ENCODE peak calls at places on chromosomes 5 and 9, in six cellular contexts. M is activated CD4-positive, CD25-positive, alpha-beta regulatory T cell treated with anti-CD3 and anti-CD28 coated beads, Interleukin-2, amount 50 U/mL, for 72 hours; I is mesendoderm; B is cardiac muscle cell; R is breast epithelium; A is putamen. O is an unnamed sample.

GRCh38 chr5:115895821-115896220 is 54.1 kb downstream of the AP3S1 start:
- DNase-seq in M (no peak), I (no peak), B (no peak), R (no peak), A (no peak), O (no peak)

GRCh38 chr5:133635051-133635450 is 22.7 kb upstream of the FSTL4 start:
- DNase-seq in M (no peak), I (peak), B (peak), R (no peak), A (no peak), O (no peak)

GRCh38 chr5:28014779-28015178 is 976.4 kb upstream of the CDH9 start:
- DNase-seq in M (no peak), I (peak), B (peak), R (no peak), A (no peak), O (no peak)

GRCh38 chr9:89436963-89437625 is 60.8 kb downstream of the SEMA4D start:
- DNase-seq in M (no peak), I (no peak), B (no peak), R (peak), A (no peak), O (no peak)

GRCh38 chr9:85420750-85421149 is 321.0 kb downstream of the AGTPBP1 start:
- DNase-seq in M (no peak), I (peak), B (peak), R (no peak), A (no peak), O (no peak)

GRCh38 chr9:135591491-135592330 is 30.2 kb downstream of the PAEP start:
- DNase-seq in M (peak), I (no peak), B (no peak), R (no peak), A (no peak), O (no peak)

GRCh38 chr9:134855231-134855899 is 25.2 kb upstream of the FCN2 start:
- DNase-seq in M (no peak), I (no peak), B (no peak), R (no peak), A (no peak), O (no peak)

GRCh38 chr5:171851251-171851650 is 65.6 kb downstream of the SMIM23 start:
- DNase-seq in M (no peak), I (no peak), B (no peak), R (no peak), A (no peak), O (no peak)

GRCh38 chr9:89037325-89037724 is 46.1 kb downstream of the S1PR3 start:
- DNase-seq in M (no peak), I (no peak), B (no peak), R (no peak), A (no peak), O (no peak)

GRCh38 chr9:121199921-121200320 is 1.7 kb downstream of the RAB14 start:
- DNase-seq in M (no peak), I (peak), B (peak), R (no peak), A (no peak), O (no peak)

GRCh38 chr5:176180339-176180738 is 57.9 kb upstream of the SIMC1 start:
- DNase-seq in M (no peak), I (no peak), B (no peak), R (no peak), A (no peak), O (no peak)

GRCh38 chr5:10537614-10538013 is 26.3 kb upstream of the ANKRD33B start:
- DNase-seq in M (no peak), I (no peak), B (no peak), R (no peak), A (no peak), O (no peak)

GRCh38 chr5:41445937-41446563 is 64.4 kb downstream of the PLCXD3 start:
- DNase-seq in M (no peak), I (no peak), B (peak), R (no peak), A (no peak), O (no peak)

GRCh38 chr5:144017119-144017518 is 153.3 kb downstream of the YIPF5 start:
- DNase-seq in M (no peak), I (no peak), B (no peak), R (no peak), A (no peak), O (peak)

GRCh38 chr9:127130661-127131538 is 8.5 kb upstream of the ANGPTL2 start:
- DNase-seq in M (no peak), I (peak), B (peak), R (peak), A (peak), O (peak)

GRCh38 chr9:81776390-81776789 is 87.0 kb upstream of the TLE1 start:
- DNase-seq in M (no peak), I (no peak), B (no peak), R (no peak), A (no peak), O (no peak)

GRCh38 chr9:23582836-23583235 is 243.2 kb downstream of the ELAVL2 start:
- DNase-seq in M (no peak), I (no peak), B (no peak), R (no peak), A (no peak), O (no peak)

GRCh38 chr9:134423757-134424156 is 97.5 kb downstream of the RXRA start:
- DNase-seq in M (no peak), I (no peak), B (no peak), R (no peak), A (no peak), O (no peak)

GRCh38 chr9:78575041-78575440 is 278.1 kb downstream of the PSAT1 start:
- DNase-seq in M (no peak), I (peak), B (no peak), R (no peak), A (no peak), O (peak)

GRCh38 chr9:19161257-19162025 is 34.1 kb upstream of the PLIN2 start:
- DNase-seq in M (no peak), I (peak), B (peak), R (peak), A (no peak), O (no peak)

GRCh38 chr5:160289721-160290120 is 22.6 kb downstream of the CCNJL start:
- DNase-seq in M (no peak), I (peak), B (no peak), R (peak), A (no peak), O (no peak)

GRCh38 chr9:105281926-105282325 is 37.5 kb downstream of the SLC44A1 start:
- DNase-seq in M (no peak), I (no peak), B (no peak), R (no peak), A (no peak), O (no peak)

GRCh38 chr5:175850165-175850845 is 21.1 kb upstream of the CPLX2 start:
- DNase-seq in M (no peak), I (no peak), B (no peak), R (no peak), A (no peak), O (no peak)

GRCh38 chr9:82532504-82532903 is 530.4 kb downstream of the RASEF start:
- DNase-seq in M (no peak), I (no peak), B (peak), R (no peak), A (no peak), O (peak)

GRCh38 chr5:54944364-54944763 is 41.0 kb downstream of the ESM1 start:
- DNase-seq in M (no peak), I (no peak), B (peak), R (no peak), A (no peak), O (no peak)

GRCh38 chr9:126150411-126151030 is 176.1 kb upstream of the MVB12B start:
- DNase-seq in M (no peak), I (peak), B (no peak), R (no peak), A (no peak), O (no peak)

GRCh38 chr9:135611142-135611874 is 28.0 kb downstream of the GLT6D1 start:
- DNase-seq in M (no peak), I (no peak), B (no peak), R (peak), A (no peak), O (no peak)

GRCh38 chr5:39231705-39232525 is 12.6 kb upstream of the FYB1 start:
- DNase-seq in M (no peak), I (no peak), B (peak), R (no peak), A (no peak), O (no peak)

GRCh38 chr5:129899454-129899853 is 4.8 kb upstream of the CHSY3 start:
- DNase-seq in M (no peak), I (no peak), B (peak), R (no peak), A (no peak), O (no peak)

GRCh38 chr9:126503333-126504085 is 110.2 kb upstream of the LMX1B start:
- DNase-seq in M (no peak), I (no peak), B (no peak), R (no peak), A (no peak), O (no peak)

GRCh38 chr5:7209583-7210139 is 186.3 kb upstream of the ADCY2 start:
- DNase-seq in M (no peak), I (no peak), B (no peak), R (peak), A (no peak), O (no peak)

GRCh38 chr9:138096192-138096845 is 218.7 kb downstream of the CACNA1B start:
- DNase-seq in M (no peak), I (no peak), B (no peak), R (peak), A (no peak), O (no peak)

GRCh38 chr5:94403483-94403882 is 214.9 kb downstream of the KIAA0825 start:
- DNase-seq in M (no peak), I (no peak), B (no peak), R (no peak), A (no peak), O (no peak)

GRCh38 chr5:43802119-43802518 is 199.1 kb downstream of the NNT start:
- DNase-seq in M (no peak), I (no peak), B (peak), R (no peak), A (no peak), O (no peak)

GRCh38 chr5:59607126-59607807 is 286.3 kb downstream of the PDE4D start:
- DNase-seq in M (no peak), I (no peak), B (peak), R (no peak), A (no peak), O (no peak)